ENCODE peak calls at places on chromosomes 6 and 20, in ten cellular contexts. A is NCI-H1417; K is GM10248; R is NCI-H524 treated with DMSO at 0.1 percent for 48 hours; N is H9; X is SHP77; W is stomach; S is T-helper 17 cell; Q is stimulated activated CD8-positive, alpha-beta memory T cell treated with anti-CD3 and anti-CD28 coated beads, Interleukin-4, amount 100 ng/mL, for 1 hour; P is head of caudate nucleus. J is an unnamed sample.
A peak's percentile ranks its signal among the peaks of the same experiment; 100 is the strongest.

GRCh38 chr6:153145591-153145990 is 14.5 kb upstream of the RGS17 start:
- DNase-seq in A (peak; percentile 70), K (no peak), R (no peak), N (peak; percentile 46), X (peak; percentile 84), W (no peak), S (no peak), Q (no peak), P (no peak), J (peak; percentile 75)

GRCh38 chr6:47278545-47278944 is 31.2 kb downstream of the TNFRSF21 start:
- DNase-seq in A (no peak), K (no peak), R (no peak), N (no peak), X (no peak), W (no peak), S (no peak), Q (no peak), P (no peak), J (no peak)

GRCh38 chr6:157989541-157990289 is 8.1 kb downstream of the SYNJ2 start:
- DNase-seq in A (peak; percentile 44), K (no peak), R (peak; percentile 39), N (no peak), X (peak; percentile 65), W (peak; percentile 84), S (no peak), Q (no peak), P (peak; percentile 46), J (peak; percentile 73)

GRCh38 chr20:51497542-51498467 is 44.7 kb downstream of the NFATC2 start:
- DNase-seq in A (no peak), K (peak; percentile 72), R (no peak), N (no peak), X (no peak), W (no peak), S (no peak), Q (no peak), P (no peak), J (no peak)

GRCh38 chr6:157223021-157223430 is 100.3 kb downstream of the TMEM242 start:
- DNase-seq in A (no peak), K (no peak), R (no peak), N (no peak), X (no peak), W (no peak), S (no peak), Q (no peak), P (no peak), J (no peak)

GRCh38 chr20:25285856-25286798 is 38.2 kb downstream of the PYGB start:
- DNase-seq in A (no peak), K (no peak), R (no peak), N (no peak), X (no peak), W (peak; percentile 17), S (no peak), Q (no peak), P (peak; percentile 26), J (no peak)

GRCh38 chr6:36443951-36444428 is 1.2 kb downstream of the KCTD20 start:
- DNase-seq in A (peak; percentile 61), K (peak; percentile 26), R (no peak), N (peak; percentile 49), X (peak; percentile 15), W (no peak), S (no peak), Q (no peak), P (no peak), J (no peak)

GRCh38 chr6:47447726-47448125 is 29.9 kb upstream of the CD2AP start:
- DNase-seq in A (peak; percentile 40), K (no peak), R (no peak), N (no peak), X (no peak), W (no peak), S (no peak), Q (no peak), P (no peak), J (no peak)

GRCh38 chr20:14093652-14094051 is 98.3 kb downstream of the MACROD2 start:
- DNase-seq in A (peak; percentile 99), K (no peak), R (no peak), N (no peak), X (peak; percentile 87), W (peak; percentile 41), S (no peak), Q (no peak), P (no peak), J (peak; percentile 86)

GRCh38 chr6:36954262-36954931 is at the start of gene PI16:
- DNase-seq in A (no peak), K (no peak), R (no peak), N (no peak), X (no peak), W (no peak), S (no peak), Q (no peak), P (no peak), J (no peak)

GRCh38 chr6:52183131-52183530 is 3.0 kb upstream of the IL17A start:
- DNase-seq in A (peak; percentile 34), K (no peak), R (no peak), N (no peak), X (no peak), W (no peak), S (no peak), Q (no peak), P (no peak), J (no peak)

GRCh38 chr20:59753836-59754235 is 149.5 kb downstream of the PHACTR3 start:
- DNase-seq in A (no peak), K (no peak), R (no peak), N (no peak), X (no peak), W (no peak), S (no peak), Q (no peak), P (no peak), J (no peak)

GRCh38 chr20:58140787-58141396 is 87.6 kb downstream of the ANKRD60 start:
- DNase-seq in A (peak; percentile 79), K (no peak), R (no peak), N (no peak), X (no peak), W (no peak), S (no peak), Q (no peak), P (no peak), J (no peak)

GRCh38 chr20:52104546-52105044 is 87.0 kb downstream of the ZFP64 start:
- DNase-seq in A (no peak), K (no peak), R (no peak), N (peak; percentile 73), X (no peak), W (no peak), S (no peak), Q (no peak), P (no peak), J (no peak)

GRCh38 chr6:90484903-90485302 is 102.0 kb downstream of the MAP3K7 start:
- DNase-seq in A (peak; percentile 38), K (no peak), R (no peak), N (no peak), X (no peak), W (no peak), S (no peak), Q (no peak), P (peak; percentile 59), J (no peak)